ENCODE peak calls at places on chromosomes 12 and 14, in six cellular contexts. P is A549, K is K562, B is H1, H is GM12878, Q is HepG2. M is an unnamed sample.
A peak's percentile ranks its signal among the peaks of the same experiment; 100 is the strongest.

GRCh38 chr12:95804296-95804695 is 13.7 kb upstream of the NTN4 start:
- DNase-seq in K (no peak), H (no peak), B (no peak), P (no peak), Q (no peak), M (no peak)

GRCh38 chr14:64423987-64424386 is 35.8 kb downstream of the MTHFD1 start:
- DNase-seq in P (no peak), H (no peak), K (no peak), Q (no peak), B (no peak), M (no peak)

GRCh38 chr12:97312570-97313135 is 150.0 kb upstream of the RMST start:
- DNase-seq in H (no peak), B (no peak), P (no peak), K (no peak), Q (no peak), M (no peak)

GRCh38 chr14:99806040-99806439 is 12.8 kb downstream of the EML1 start:
- DNase-seq in P (no peak), H (no peak), K (no peak), B (no peak), Q (no peak), M (no peak)

GRCh38 chr14:76909266-76909665 is 83.1 kb downstream of the LRRC74A start:
- DNase-seq in Q (no peak), B (no peak), P (no peak), H (no peak), K (no peak), M (no peak)

GRCh38 chr12:94678849-94679248 is 28.5 kb upstream of the TMCC3 start:
- DNase-seq in K (no peak), Q (no peak), P (no peak), B (no peak), H (no peak), M (no peak)

GRCh38 chr14:75181426-75182062 is 5.1 kb upstream of the TMED10 start:
- DNase-seq in P (no peak), K (no peak), B (no peak), H (no peak), Q (peak; percentile 33), M (no peak)

GRCh38 chr14:25246751-25247150 is 196.8 kb upstream of the STXBP6 start:
- DNase-seq in K (no peak), Q (no peak), H (no peak), P (no peak), B (no peak), M (no peak)

GRCh38 chr12:110782068-110782467 is 39.4 kb upstream of the PPP1CC start:
- DNase-seq in H (no peak), K (no peak), Q (no peak), B (no peak), P (no peak), M (no peak)

GRCh38 chr14:71165121-71165574 is 257.9 kb downstream of the PCNX1 start:
- DNase-seq in K (no peak), Q (no peak), P (no peak), H (no peak), B (no peak), M (no peak)

GRCh38 chr14:92586001-92586947 is 72.7 kb downstream of the RIN3 start:
- DNase-seq in Q (no peak), K (no peak), P (no peak), B (no peak), H (peak; percentile 76), M (no peak)

GRCh38 chr12:87827638-87828264 is 201.4 kb downstream of the C12orf50 start:
- DNase-seq in B (no peak), Q (no peak), P (peak; percentile 7), K (no peak), H (no peak), M (no peak)

GRCh38 chr14:21075719-21076437 is 5.8 kb downstream of the ARHGEF40 start:
- DNase-seq in K (no peak), H (no peak), Q (no peak), B (no peak), P (no peak), M (peak; percentile 52)

GRCh38 chr12:1117371-1117770 is 126.3 kb downstream of the ERC1 start:
- DNase-seq in P (no peak), H (no peak), B (no peak), K (no peak), Q (no peak), M (no peak)

GRCh38 chr14:104633276-104633861 is 28.8 kb upstream of the TMEM179 start:
- DNase-seq in H (no peak), B (no peak), K (no peak), P (no peak), Q (no peak), M (peak; percentile 23)

GRCh38 chr14:103731916-103732867 is 16.6 kb downstream of the ZFYVE21 start:
- DNase-seq in P (no peak), H (no peak), K (no peak), B (no peak), Q (no peak), M (no peak)

GRCh38 chr12:24888813-24889212 is 60.1 kb downstream of the BCAT1 start:
- DNase-seq in Q (no peak), P (no peak), B (no peak), K (no peak), H (no peak), M (no peak)
- TF ChIP-seq CHD2 in Q (no peak), P (no peak), B (no peak), K (no peak), H (no peak), M (no peak)

GRCh38 chr12:57614178-57614947 is 3.1 kb downstream of the ARHGEF25 start:
- DNase-seq in B (peak; percentile 83), H (peak; percentile 33), Q (no peak), P (peak; percentile 51), K (peak; percentile 84), M (peak; percentile 75)
- TF ChIP-seq MAX in B (no peak), H (no peak), Q (no peak), P (no peak), K (no peak), M (no peak)

GRCh38 chr14:61288228-61288627 is 7.1 kb upstream of the TMEM30B start:
- DNase-seq in K (no peak), P (no peak), Q (peak; percentile 11), H (no peak), B (no peak), M (no peak)
- TF ChIP-seq CHD2 in K (no peak), P (no peak), Q (no peak), H (no peak), B (no peak), M (no peak)

GRCh38 chr14:52049721-52050588 is 18.9 kb downstream of the NID2 start:
- DNase-seq in K (no peak), H (no peak), P (no peak), B (no peak), Q (peak; percentile 22), M (no peak)

GRCh38 chr14:52046376-52046917 is 22.4 kb downstream of the NID2 start:
- DNase-seq in P (no peak), H (no peak), Q (no peak), B (no peak), K (no peak), M (no peak)

GRCh38 chr14:52048132-52048531 is 20.7 kb downstream of the NID2 start:
- DNase-seq in B (no peak), H (no peak), Q (no peak), P (no peak), K (no peak), M (no peak)

GRCh38 chr14:52049271-52049670 is 19.6 kb downstream of the NID2 start:
- DNase-seq in K (no peak), P (no peak), B (no peak), H (no peak), Q (no peak), M (no peak)

DNA sequence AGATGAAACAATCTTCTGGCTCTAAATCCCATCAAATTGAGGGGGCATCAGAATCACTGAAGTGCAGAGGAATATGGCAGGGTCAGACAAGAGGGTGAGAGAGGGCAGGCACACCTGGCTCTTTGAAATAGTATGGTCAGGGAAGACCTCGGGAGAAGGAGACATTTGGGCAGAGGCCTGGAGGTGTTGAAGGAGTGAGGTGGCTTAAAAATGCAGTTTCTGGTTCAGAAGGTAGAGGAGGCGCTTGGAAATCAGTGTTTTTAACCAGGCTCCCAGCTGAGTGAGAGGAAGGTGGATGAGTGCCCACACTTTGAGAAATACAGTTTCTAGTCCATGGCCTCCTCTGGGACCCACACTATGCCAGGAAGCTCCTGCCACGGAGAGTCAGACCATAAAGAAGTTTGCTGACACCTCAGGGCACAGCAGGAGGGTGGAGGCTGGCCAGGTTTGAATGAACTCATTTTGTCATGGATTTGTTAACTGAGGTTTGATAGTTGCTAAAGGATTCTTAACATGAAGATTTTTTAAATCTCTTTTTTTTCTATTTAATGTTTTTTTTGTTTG is 20.1 kb downstream of the NID2 start:
- DNase-seq in K (no peak), B (no peak), H (no peak), P (no peak), Q (no peak), M (no peak)
- TF ChIP-seq MAX in K (no peak), B (no peak), H (no peak), P (no peak), Q (no peak), M (no peak)